ENCODE peak calls at places on chromosomes 11 and 22, in seven cellular contexts. I is tibial artery; Y is psoas muscle; U is thoracic aorta; E is colonic mucosa; Q is sigmoid colon; A is naive thymus-derived CD4-positive, alpha-beta T cell. V is an unnamed sample.

GRCh38 chr22:41498322-41498721 is 29.4 kb downstream of the ACO2 start:
- DNase-seq in I (no peak), Y (no peak), U (no peak), E (no peak), Q (no peak), A (no peak), V (peak; percentile 26)

GRCh38 chr11:71228961-71229360 is 23.4 kb downstream of the SHANK2 start:
- DNase-seq in I (no peak), Y (no peak), U (no peak), E (no peak), Q (no peak), A (no peak), V (no peak)

GRCh38 chr11:122019908-122020694 is 95.9 kb downstream of the BLID start:
- DNase-seq in I (no peak), Y (no peak), U (no peak), E (no peak), Q (no peak), A (no peak), V (no peak)

GRCh38 chr11:84865257-84865656 is 761.9 kb downstream of the DLG2 start:
- DNase-seq in I (no peak), Y (no peak), U (no peak), E (no peak), Q (no peak), A (no peak), V (no peak)

GRCh38 chr22:39237276-39238123 is 7.3 kb downstream of the PDGFB start:
- DNase-seq in I (no peak), Y (no peak), U (no peak), E (peak; percentile 59), Q (no peak), A (no peak), V (no peak)

GRCh38 chr11:2445107-2445947 is 519 bp downstream of the KCNQ1 start:
- DNase-seq in I (peak; percentile 55), Y (peak; percentile 15), U (no peak), E (peak; percentile 36), Q (no peak), A (no peak), V (peak; percentile 30)

GRCh38 chr11:43576834-43577521 is 103.6 kb upstream of the HSD17B12 start:
- DNase-seq in I (no peak), Y (no peak), U (no peak), E (peak; percentile 57), Q (no peak), A (no peak), V (peak; percentile 89)

GRCh38 chr22:32847067-32847491 is 45.6 kb downstream of the TIMP3 start:
- DNase-seq in I (peak; percentile 86), Y (no peak), U (no peak), E (no peak), Q (peak; percentile 87), A (no peak), V (peak; percentile 33)

GRCh38 chr11:65655570-65656332 is 7.0 kb downstream of the RELA start:
- DNase-seq in I (no peak), Y (no peak), U (no peak), E (no peak), Q (peak; percentile 60), A (no peak), V (no peak)

GRCh38 chr11:15907806-15908205 is 448.5 kb downstream of the SOX6 start:
- DNase-seq in I (no peak), Y (no peak), U (no peak), E (no peak), Q (no peak), A (no peak), V (no peak)

GRCh38 chr22:23178512-23179254 is 1.6 kb upstream of the BCR start:
- DNase-seq in I (peak; percentile 81), Y (peak; percentile 60), U (no peak), E (peak; percentile 64), Q (peak; percentile 83), A (peak; percentile 38), V (peak; percentile 82)

GRCh38 chr22:32204856-32205722 is at the start of gene RFPL2:
- DNase-seq in I (no peak), Y (peak; percentile 29), U (no peak), E (no peak), Q (no peak), A (peak; percentile 31), V (peak; percentile 15)

GRCh38 chr11:61771995-61772455 is 19.6 kb downstream of the MYRF start:
- DNase-seq in I (no peak), Y (no peak), U (no peak), E (no peak), Q (no peak), A (no peak), V (peak; percentile 58)

GRCh38 chr11:12599408-12600143 is 74.6 kb upstream of the TEAD1 start:
- DNase-seq in I (peak; percentile 70), Y (peak; percentile 47), U (no peak), E (peak; percentile 65), Q (no peak), A (no peak), V (peak; percentile 33)

GRCh38 chr11:119315139-119316016 is 1.6 kb downstream of the MCAM start:
- DNase-seq in I (peak; percentile 91), Y (peak; percentile 35), U (no peak), E (no peak), Q (peak; percentile 79), A (peak; percentile 55), V (no peak)

GRCh38 chr11:31414338-31414737 is 44.7 kb downstream of the DNAJC24 start:
- DNase-seq in I (no peak), Y (no peak), U (no peak), E (no peak), Q (no peak), A (no peak), V (no peak)

GRCh38 chr22:27212617-27213177 is 555.3 kb downstream of the MIAT start:
- DNase-seq in I (peak; percentile 95), Y (peak; percentile 60), U (peak; percentile 79), E (peak; percentile 75), Q (peak; percentile 97), A (no peak), V (peak; percentile 60)

GRCh38 chr11:64746486-64746885 is 2.5 kb upstream of the RASGRP2 start:
- DNase-seq in I (no peak), Y (no peak), U (no peak), E (no peak), Q (no peak), A (no peak), V (no peak)

GRCh38 chr11:105862736-105863367 is 159.2 kb downstream of the MSANTD4 start:
- DNase-seq in I (no peak), Y (no peak), U (no peak), E (no peak), Q (no peak), A (no peak), V (peak; percentile 62)

GRCh38 chr11:86116996-86117705 is 48.3 kb upstream of the PICALM start:
- DNase-seq in I (no peak), Y (no peak), U (no peak), E (no peak), Q (no peak), A (no peak), V (peak; percentile 58)

GRCh38 chr11:131470526-131470925 is 100.1 kb downstream of the NTM start:
- DNase-seq in I (no peak), Y (no peak), U (no peak), E (no peak), Q (no peak), A (no peak), V (no peak)

GRCh38 chr11:111983187-111983986 is 41.8 kb upstream of the DLAT start:
- DNase-seq in I (no peak), Y (no peak), U (no peak), E (peak; percentile 80), Q (no peak), A (no peak), V (peak; percentile 16)

GRCh38 chr11:129195682-129196081 is 3.6 kb upstream of the ARHGAP32 start:
- DNase-seq in I (no peak), Y (no peak), U (no peak), E (no peak), Q (no peak), A (no peak), V (no peak)

GRCh38 chr11:67613960-67614715 is 7.4 kb downstream of the NDUFV1 start:
- DNase-seq in I (no peak), Y (peak; percentile 62), U (no peak), E (peak; percentile 66), Q (peak; percentile 79), A (peak; percentile 88), V (peak; percentile 53)

GRCh38 chr11:12321217-12321937 is 56.0 kb upstream of the PARVA start:
- DNase-seq in I (no peak), Y (no peak), U (no peak), E (no peak), Q (no peak), A (no peak), V (no peak)

GRCh38 chr22:47193606-47194316 is 431.3 kb downstream of the TBC1D22A start:
- DNase-seq in I (peak; percentile 62), Y (no peak), U (no peak), E (peak; percentile 16), Q (peak; percentile 45), A (no peak), V (no peak)

GRCh38 chr11:44475114-44475686 is 90.3 kb upstream of the CD82 start:
- DNase-seq in I (no peak), Y (no peak), U (no peak), E (no peak), Q (no peak), A (no peak), V (no peak)

DNA sequence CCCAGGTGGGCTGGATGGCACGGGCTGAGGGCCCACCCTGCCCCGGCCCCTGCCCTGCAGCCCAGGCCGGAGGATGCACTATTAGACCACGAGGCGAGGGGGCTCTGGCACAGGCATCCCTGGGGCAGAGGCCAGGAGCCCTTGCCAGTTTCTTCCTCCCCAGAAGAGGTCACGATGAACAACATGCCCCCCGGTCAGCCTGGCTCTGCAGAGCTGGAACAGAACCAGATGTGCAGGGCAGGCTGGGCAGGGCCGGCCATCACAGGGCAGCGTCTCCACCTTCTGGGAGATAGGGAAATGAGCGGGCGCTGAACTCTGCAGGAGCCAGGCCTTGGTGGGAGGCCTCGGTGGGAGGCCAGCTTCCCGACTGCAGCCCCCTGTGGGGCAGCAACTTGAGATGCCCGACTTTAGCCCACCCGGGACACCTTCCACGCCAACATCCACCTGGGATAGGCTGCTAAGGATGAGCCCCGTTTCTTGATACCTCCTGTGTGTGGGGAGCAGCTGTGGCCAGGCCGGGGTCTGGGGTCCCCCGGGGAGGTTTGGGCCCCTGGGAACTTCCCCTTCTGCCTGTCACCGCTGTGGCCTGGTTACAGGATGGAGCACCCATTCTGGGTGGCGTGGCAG is 21.8 kb upstream of the GNB1L start:
- DNase-seq in I (no peak), Y (peak; percentile 9), U (no peak), E (peak; percentile 32), Q (peak; percentile 45), A (no peak), V (no peak)
- H3K36me3 ChIP-seq in I (no peaks in the 10 kb centered on the region), Y (no peaks in the 10 kb centered on the region), U (peaks cover 5% of the 10 kb centered on the region), E (no peaks in the 10 kb centered on the region), Q (peaks cover 25% of the 10 kb centered on the region), A (no peaks in the 10 kb centered on the region), V (no peaks in the 10 kb centered on the region)

GRCh38 chr11:92955900-92956299 is 13.6 kb upstream of the MTNR1B start:
- DNase-seq in I (no peak), Y (no peak), U (no peak), E (no peak), Q (no peak), A (no peak), V (no peak)
- H3K27me3 ChIP-seq in I (no peaks in the 10 kb centered on the region), Y (no peaks in the 10 kb centered on the region), U (no peaks in the 10 kb centered on the region), E (no peaks in the 10 kb centered on the region), Q (no peaks in the 10 kb centered on the region), A (no peaks in the 10 kb centered on the region), V (peaks cover 14% of the 10 kb centered on the region)

GRCh38 chr22:20994128-20994901 is 7.6 kb downstream of the THAP7 start:
- DNase-seq in I (no peak), Y (no peak), U (no peak), E (no peak), Q (peak; percentile 63), A (no peak), V (no peak)
- H3K36me3 ChIP-seq in I (peaks cover 25% of the 10 kb centered on the region), Y (peaks cover 3% of the 10 kb centered on the region), U (peaks cover 49% of the 10 kb centered on the region), E (peaks cover under 1% of the 10 kb centered on the region), Q (peaks cover 93% of the 10 kb centered on the region), A (peaks cover 85% of the 10 kb centered on the region), V (peaks cover 15% of the 10 kb centered on the region)

GRCh38 chr11:118135051-118135795 is 17.4 kb downstream of the SCN4B start:
- DNase-seq in I (no peak), Y (no peak), U (no peak), E (no peak), Q (peak; percentile 39), A (no peak), V (no peak)
- H3K27me3 ChIP-seq in I (no peaks in the 10 kb centered on the region), Y (no peaks in the 10 kb centered on the region), U (no peaks in the 10 kb centered on the region), E (no peaks in the 10 kb centered on the region), Q (peaks cover 2% of the 10 kb centered on the region), A (no peaks in the 10 kb centered on the region), V (peaks cover 18% of the 10 kb centered on the region)